ENCODE peak calls at places on chromosomes 6 and 20, in six cellular contexts. K is type B pancreatic cell, O is G401, M is CD14-positive monocyte, E is AG09319, V is left ventricle myocardium superior. T is an unnamed sample.

GRCh38 chr6:14610141-14610540 is 492.6 kb downstream of the CD83 start:
- DNase-seq in V (no peak), K (no peak), M (no peak), O (no peak), E (no peak), T (no peak)

GRCh38 chr6:110738899-110739365 is 76.3 kb downstream of the CDK19 start:
- DNase-seq in E (no peak), M (peak), O (no peak), V (no peak), K (no peak), T (no peak)

GRCh38 chr6:111957623-111958315 is 84.5 kb upstream of the FYN start:
- DNase-seq in E (no peak), M (no peak), O (no peak), V (no peak), K (no peak), T (no peak)

GRCh38 chr6:6225885-6226284 is 94.6 kb downstream of the F13A1 start:
- DNase-seq in V (no peak), E (no peak), M (no peak), O (no peak), K (no peak), T (peak)

GRCh38 chr6:38857815-38858214 is 142.7 kb downstream of the DNAH8 start:
- DNase-seq in K (no peak), M (no peak), V (no peak), O (no peak), E (no peak), T (no peak)

GRCh38 chr6:153493501-153493900 is 362.4 kb upstream of the RGS17 start:
- DNase-seq in M (no peak), O (no peak), E (no peak), K (no peak), V (no peak), T (no peak)

GRCh38 chr6:107735906-107736635 is 88.0 kb downstream of the SCML4 start:
- DNase-seq in M (no peak), E (no peak), K (no peak), O (no peak), V (no peak), T (no peak)

GRCh38 chr6:80607814-80608391 is 501.4 kb downstream of the BCKDHB start:
- DNase-seq in V (no peak), O (peak), M (no peak), K (no peak), E (peak), T (no peak)

GRCh38 chr6:117613920-117614535 is 11.7 kb upstream of the GOPC start:
- DNase-seq in O (no peak), E (no peak), K (no peak), V (no peak), M (no peak), T (no peak)

GRCh38 chr6:118288355-118289124 is 259.6 kb upstream of the PLN start:
- DNase-seq in O (no peak), V (no peak), E (no peak), K (no peak), M (no peak), T (no peak)

GRCh38 chr20:50399003-50399916 is 110.9 kb upstream of the PTPN1 start:
- DNase-seq in O (no peak), V (peak), E (no peak), K (no peak), M (no peak), T (no peak)

GRCh38 chr6:42045538-42046460 is 4.5 kb upstream of the TAF8 start:
- DNase-seq in O (peak), M (peak), K (no peak), V (peak), E (peak), T (peak)

GRCh38 chr20:51563597-51564332 is 21.2 kb upstream of the NFATC2 start:
- DNase-seq in O (peak), M (no peak), K (no peak), E (peak), V (peak), T (peak)

GRCh38 chr6:97885230-97885772 is 602.3 kb upstream of the MMS22L start:
- DNase-seq in E (no peak), K (no peak), O (no peak), V (no peak), M (no peak), T (no peak)

GRCh38 chr6:41352907-41353306 is 17.5 kb downstream of the NCR2 start:
- DNase-seq in K (peak), M (no peak), O (no peak), V (no peak), E (no peak), T (no peak)